ENCODE peak calls at places on chromosomes 7 and 10, in six cellular contexts. A, R, U, K, V and Y are unnamed samples.

GRCh38 chr7:108012499-108013430 is 9.8 kb upstream of the LAMB1 start:
- DNase-seq in A (no peak), R (no peak), U (no peak), K (no peak), V (no peak), Y (peak)

GRCh38 chr10:974038-974784 is 14.0 kb upstream of the GTPBP4 start:
- DNase-seq in A (no peak), R (no peak), U (no peak), K (no peak), V (no peak), Y (no peak)

GRCh38 chr10:110395350-110396283 is 90.9 kb upstream of the SMNDC1 start:
- DNase-seq in A (no peak), R (no peak), U (no peak), K (no peak), V (no peak), Y (peak)

GRCh38 chr7:124101173-124101768 is 68.4 kb upstream of the TMEM229A start:
- DNase-seq in A (no peak), R (no peak), U (no peak), K (no peak), V (peak), Y (peak)

GRCh38 chr7:67625257-67625713 is 628.7 kb downstream of the TYW1 start:
- DNase-seq in A (no peak), R (no peak), U (peak), K (peak), V (peak), Y (peak)

GRCh38 chr7:24978837-24979469 is 1.0 kb downstream of the OSBPL3 start:
- DNase-seq in A (no peak), R (no peak), U (no peak), K (no peak), V (no peak), Y (peak)

GRCh38 chr10:118832242-118832651 is 77.5 kb upstream of the CACUL1 start:
- DNase-seq in A (no peak), R (no peak), U (peak), K (no peak), V (no peak), Y (no peak)

GRCh38 chr7:84263106-84263505 is 68.5 kb upstream of the SEMA3A start:
- DNase-seq in A (no peak), R (no peak), U (no peak), K (no peak), V (no peak), Y (no peak)

GRCh38 chr7:76231583-76231982 is 29.9 kb downstream of the SRRM3 start:
- DNase-seq in A (no peak), R (no peak), U (no peak), K (no peak), V (no peak), Y (no peak)

GRCh38 chr10:79443338-79444242 is 1.8 kb downstream of the ZCCHC24 start:
- DNase-seq in A (peak), R (no peak), U (no peak), K (no peak), V (no peak), Y (no peak)

GRCh38 chr7:95901006-95901405 is 128.7 kb downstream of the DYNC1I1 start:
- DNase-seq in A (no peak), R (no peak), U (no peak), K (no peak), V (no peak), Y (no peak)

GRCh38 chr7:16130127-16131110 is 290.9 kb downstream of the CRPPA start:
- DNase-seq in A (no peak), R (no peak), U (no peak), K (no peak), V (no peak), Y (no peak)

GRCh38 chr10:103916254-103916653 is 1.7 kb downstream of the STN1 start:
- DNase-seq in A (no peak), R (no peak), U (no peak), K (no peak), V (no peak), Y (no peak)